ENCODE peak calls at places on chromosome 11, in five cellular contexts. O is stimulated activated CD8-positive, alpha-beta memory T cell treated with anti-CD3 and anti-CD28 coated beads, Interleukin-15, amount 100 ng/mL, for 1 hour; H is NCI-H1092 treated with DMSO at 0.1 percent for 48 hours; E is substantia nigra; K is right lobe of liver. M is an unnamed sample.

GRCh38 chr11:33868646-33869461 is 23.0 kb downstream of the LMO2 start:
- DNase-seq in K (peak; percentile 42), O (no peak), H (no peak), E (no peak), M (no peak)

GRCh38 chr11:134880788-134881187 is 468.7 kb upstream of the B3GAT1 start:
- DNase-seq in O (no peak), H (no peak), K (no peak), E (no peak), M (no peak)

GRCh38 chr11:75667268-75667830 is 1.5 kb downstream of the MAP6 start:
- DNase-seq in K (peak; percentile 34), O (no peak), H (peak; percentile 64), E (no peak), M (no peak)

GRCh38 chr11:43614214-43614613 is 66.3 kb upstream of the HSD17B12 start:
- DNase-seq in K (no peak), H (no peak), E (no peak), O (no peak), M (no peak)

GRCh38 chr11:101202614-101203013 is 73.0 kb upstream of the PGR start:
- DNase-seq in K (no peak), E (no peak), O (no peak), H (no peak), M (no peak)

GRCh38 chr11:8307601-8308000 is 43.9 kb upstream of the LMO1 start:
- DNase-seq in H (no peak), O (no peak), E (no peak), K (no peak), M (no peak)

GRCh38 chr11:21988477-21988876 is 204.4 kb upstream of the ANO5 start:
- DNase-seq in K (no peak), E (no peak), O (no peak), H (peak; percentile 14), M (no peak)

GRCh38 chr11:12288212-12288933 is 89.0 kb upstream of the PARVA start:
- DNase-seq in H (peak; percentile 91), O (peak; percentile 13), E (peak; percentile 22), K (peak; percentile 75), M (peak; percentile 81)

GRCh38 chr11:65436412-65437032 is 13.9 kb downstream of the NEAT1 start:
- DNase-seq in O (no peak), K (peak; percentile 23), H (no peak), E (no peak), M (no peak)

GRCh38 chr11:60831501-60832079 is 10.3 kb upstream of the CCDC86 start:
- DNase-seq in K (no peak), O (no peak), H (peak; percentile 92), E (no peak), M (peak; percentile 19)

GRCh38 chr11:120403966-120404365 is 67.8 kb downstream of the ARHGEF12 start:
- DNase-seq in O (no peak), H (no peak), E (no peak), K (no peak), M (no peak)

GRCh38 chr11:107018274-107018901 is at the start of gene GUCY1A2:
- DNase-seq in K (peak; percentile 18), O (no peak), H (peak; percentile 32), E (peak; percentile 18), M (peak; percentile 40)

GRCh38 chr11:93160808-93161207 is 37.0 kb downstream of the SLC36A4 start:
- DNase-seq in O (no peak), H (no peak), K (no peak), E (no peak), M (no peak)

GRCh38 chr11:112564228-112564955 is 303.7 kb upstream of the PLET1 start:
- DNase-seq in O (no peak), E (no peak), H (no peak), K (peak; percentile 44), M (no peak)

GRCh38 chr11:15673408-15673811 is 558.7 kb downstream of the INSC start:
- DNase-seq in H (peak; percentile 74), O (no peak), E (no peak), K (no peak), M (peak; percentile 99)

GRCh38 chr11:120376547-120377182 is 40.5 kb downstream of the ARHGEF12 start:
- DNase-seq in E (no peak), H (no peak), O (no peak), K (no peak), M (no peak)

GRCh38 chr11:14764899-14765527 is 121.4 kb downstream of the PDE3B start:
- DNase-seq in O (no peak), H (no peak), K (no peak), E (no peak), M (no peak)

GRCh38 chr11:72793081-72793451 is 781 bp downstream of the STARD10 start:
- DNase-seq in O (no peak), H (no peak), K (no peak), E (no peak), M (no peak)

GRCh38 chr11:98967005-98967404 is 53.7 kb upstream of the CNTN5 start:
- DNase-seq in E (no peak), O (no peak), K (no peak), H (no peak), M (no peak)

GRCh38 chr11:19635332-19635731 is 77.3 kb upstream of the NAV2 start:
- DNase-seq in E (no peak), O (no peak), H (no peak), K (no peak), M (no peak)

M was measured in NCI-H446 treated with DMSO at 0.1 percent for 48 hours.